ENCODE peak calls at places on chromosomes 2 and 18, in nine cellular contexts. One of them, this sample, is unnamed.

GRCh38 chr2:180184506-180184905 is 177.4 kb upstream of the CWC22 start:
- DNase-seq in WTC11: no peak
- DNase-seq in adrenal gland: no peak
- DNase-seq in iris pigment epithelial cell: peak
- DNase-seq in mammary epithelial cell: peak
- DNase-seq in stimulated activated CD4-positive, alpha-beta T cell treated with anti-CD3 and anti-CD28 coated beads, Interleukin-15, amount 100 ng/mL, for 1 hour: no peak
- DNase-seq in activated naive CD4-positive, alpha-beta T cell: no peak
- DNase-seq in activated naive CD8-positive, alpha-beta T cell treated with anti-CD3 and anti-CD28 coated beads, Interleukin-2, amount 50 U/mL, for 16 hours: no peak
- DNase-seq in fibroblast of the conjunctiva: peak
- DNase-seq in this sample: no peak

GRCh38 chr2:72917138-72917874 is at the start of gene EMX1:
- DNase-seq in mammary epithelial cell: peak
- DNase-seq in adrenal gland: peak
- DNase-seq in iris pigment epithelial cell: no peak
- DNase-seq in WTC11: peak
- DNase-seq in activated naive CD8-positive, alpha-beta T cell treated with anti-CD3 and anti-CD28 coated beads, Interleukin-2, amount 50 U/mL, for 16 hours: no peak
- DNase-seq in fibroblast of the conjunctiva: no peak
- DNase-seq in stimulated activated CD4-positive, alpha-beta T cell treated with anti-CD3 and anti-CD28 coated beads, Interleukin-15, amount 100 ng/mL, for 1 hour: no peak
- DNase-seq in activated naive CD4-positive, alpha-beta T cell: peak
- DNase-seq in this sample: no peak

GRCh38 chr2:215171151-215171550 is 32.7 kb upstream of the ABCA12 start:
- DNase-seq in stimulated activated CD4-positive, alpha-beta T cell treated with anti-CD3 and anti-CD28 coated beads, Interleukin-15, amount 100 ng/mL, for 1 hour: no peak
- DNase-seq in activated naive CD4-positive, alpha-beta T cell: no peak
- DNase-seq in fibroblast of the conjunctiva: no peak
- DNase-seq in activated naive CD8-positive, alpha-beta T cell treated with anti-CD3 and anti-CD28 coated beads, Interleukin-2, amount 50 U/mL, for 16 hours: no peak
- DNase-seq in iris pigment epithelial cell: peak
- DNase-seq in WTC11: no peak
- DNase-seq in adrenal gland: no peak
- DNase-seq in mammary epithelial cell: peak
- DNase-seq in this sample: no peak

GRCh38 chr2:10762651-10763460 is 41.4 kb downstream of the ATP6V1C2 start:
- DNase-seq in activated naive CD4-positive, alpha-beta T cell: no peak
- DNase-seq in adrenal gland: no peak
- DNase-seq in activated naive CD8-positive, alpha-beta T cell treated with anti-CD3 and anti-CD28 coated beads, Interleukin-2, amount 50 U/mL, for 16 hours: no peak
- DNase-seq in iris pigment epithelial cell: peak
- DNase-seq in fibroblast of the conjunctiva: no peak
- DNase-seq in stimulated activated CD4-positive, alpha-beta T cell treated with anti-CD3 and anti-CD28 coated beads, Interleukin-15, amount 100 ng/mL, for 1 hour: no peak
- DNase-seq in mammary epithelial cell: no peak
- DNase-seq in WTC11: no peak
- DNase-seq in this sample: no peak

GRCh38 chr2:197803033-197803444 is 1.4 kb upstream of the PLCL1 start:
- DNase-seq in stimulated activated CD4-positive, alpha-beta T cell treated with anti-CD3 and anti-CD28 coated beads, Interleukin-15, amount 100 ng/mL, for 1 hour: no peak
- DNase-seq in activated naive CD8-positive, alpha-beta T cell treated with anti-CD3 and anti-CD28 coated beads, Interleukin-2, amount 50 U/mL, for 16 hours: no peak
- DNase-seq in WTC11: no peak
- DNase-seq in adrenal gland: peak
- DNase-seq in iris pigment epithelial cell: peak
- DNase-seq in activated naive CD4-positive, alpha-beta T cell: no peak
- DNase-seq in fibroblast of the conjunctiva: peak
- DNase-seq in mammary epithelial cell: peak
- DNase-seq in this sample: no peak

GRCh38 chr2:127705281-127706065 is 4.2 kb downstream of the SFT2D3 start:
- DNase-seq in WTC11: no peak
- DNase-seq in iris pigment epithelial cell: peak
- DNase-seq in mammary epithelial cell: no peak
- DNase-seq in activated naive CD8-positive, alpha-beta T cell treated with anti-CD3 and anti-CD28 coated beads, Interleukin-2, amount 50 U/mL, for 16 hours: no peak
- DNase-seq in fibroblast of the conjunctiva: peak
- DNase-seq in activated naive CD4-positive, alpha-beta T cell: no peak
- DNase-seq in stimulated activated CD4-positive, alpha-beta T cell treated with anti-CD3 and anti-CD28 coated beads, Interleukin-15, amount 100 ng/mL, for 1 hour: no peak
- DNase-seq in adrenal gland: no peak
- DNase-seq in this sample: no peak

GRCh38 chr2:160434254-160434948 is 59.2 kb downstream of the RBMS1 start:
- DNase-seq in adrenal gland: no peak
- DNase-seq in WTC11: no peak
- DNase-seq in mammary epithelial cell: no peak
- DNase-seq in iris pigment epithelial cell: no peak
- DNase-seq in stimulated activated CD4-positive, alpha-beta T cell treated with anti-CD3 and anti-CD28 coated beads, Interleukin-15, amount 100 ng/mL, for 1 hour: no peak
- DNase-seq in fibroblast of the conjunctiva: no peak
- DNase-seq in activated naive CD4-positive, alpha-beta T cell: no peak
- DNase-seq in activated naive CD8-positive, alpha-beta T cell treated with anti-CD3 and anti-CD28 coated beads, Interleukin-2, amount 50 U/mL, for 16 hours: no peak
- DNase-seq in this sample: no peak

GRCh38 chr2:236659758-236660150 is 90.1 kb downstream of the ACKR3 start:
- DNase-seq in WTC11: no peak
- DNase-seq in iris pigment epithelial cell: no peak
- DNase-seq in activated naive CD8-positive, alpha-beta T cell treated with anti-CD3 and anti-CD28 coated beads, Interleukin-2, amount 50 U/mL, for 16 hours: no peak
- DNase-seq in mammary epithelial cell: no peak
- DNase-seq in fibroblast of the conjunctiva: no peak
- DNase-seq in activated naive CD4-positive, alpha-beta T cell: no peak
- DNase-seq in stimulated activated CD4-positive, alpha-beta T cell treated with anti-CD3 and anti-CD28 coated beads, Interleukin-15, amount 100 ng/mL, for 1 hour: no peak
- DNase-seq in adrenal gland: no peak
- DNase-seq in this sample: no peak

GRCh38 chr2:239929504-239929903 is 95.6 kb downstream of the NDUFA10 start:
- DNase-seq in activated naive CD4-positive, alpha-beta T cell: no peak
- DNase-seq in fibroblast of the conjunctiva: no peak
- DNase-seq in mammary epithelial cell: no peak
- DNase-seq in WTC11: peak
- DNase-seq in activated naive CD8-positive, alpha-beta T cell treated with anti-CD3 and anti-CD28 coated beads, Interleukin-2, amount 50 U/mL, for 16 hours: no peak
- DNase-seq in adrenal gland: no peak
- DNase-seq in iris pigment epithelial cell: no peak
- DNase-seq in stimulated activated CD4-positive, alpha-beta T cell treated with anti-CD3 and anti-CD28 coated beads, Interleukin-15, amount 100 ng/mL, for 1 hour: no peak
- DNase-seq in this sample: no peak

GRCh38 chr18:75291460-75291859 is 80.9 kb downstream of the TSHZ1 start:
- DNase-seq in activated naive CD8-positive, alpha-beta T cell treated with anti-CD3 and anti-CD28 coated beads, Interleukin-2, amount 50 U/mL, for 16 hours: no peak
- DNase-seq in mammary epithelial cell: no peak
- DNase-seq in adrenal gland: no peak
- DNase-seq in activated naive CD4-positive, alpha-beta T cell: no peak
- DNase-seq in fibroblast of the conjunctiva: no peak
- DNase-seq in stimulated activated CD4-positive, alpha-beta T cell treated with anti-CD3 and anti-CD28 coated beads, Interleukin-15, amount 100 ng/mL, for 1 hour: no peak
- DNase-seq in iris pigment epithelial cell: no peak
- DNase-seq in WTC11: no peak
- DNase-seq in this sample: no peak

GRCh38 chr2:98029718-98030222 is 34.0 kb upstream of the TMEM131 start:
- DNase-seq in activated naive CD4-positive, alpha-beta T cell: no peak
- DNase-seq in stimulated activated CD4-positive, alpha-beta T cell treated with anti-CD3 and anti-CD28 coated beads, Interleukin-15, amount 100 ng/mL, for 1 hour: no peak
- DNase-seq in mammary epithelial cell: peak
- DNase-seq in activated naive CD8-positive, alpha-beta T cell treated with anti-CD3 and anti-CD28 coated beads, Interleukin-2, amount 50 U/mL, for 16 hours: no peak
- DNase-seq in adrenal gland: no peak
- DNase-seq in iris pigment epithelial cell: peak
- DNase-seq in WTC11: no peak
- DNase-seq in fibroblast of the conjunctiva: no peak
- DNase-seq in this sample: no peak

GRCh38 chr18:76133873-76134272 is 361.2 kb downstream of the ZNF516 start:
- DNase-seq in activated naive CD8-positive, alpha-beta T cell treated with anti-CD3 and anti-CD28 coated beads, Interleukin-2, amount 50 U/mL, for 16 hours: no peak
- DNase-seq in stimulated activated CD4-positive, alpha-beta T cell treated with anti-CD3 and anti-CD28 coated beads, Interleukin-15, amount 100 ng/mL, for 1 hour: no peak
- DNase-seq in adrenal gland: no peak
- DNase-seq in fibroblast of the conjunctiva: no peak
- DNase-seq in WTC11: no peak
- DNase-seq in iris pigment epithelial cell: no peak
- DNase-seq in activated naive CD4-positive, alpha-beta T cell: no peak
- DNase-seq in mammary epithelial cell: no peak
- DNase-seq in this sample: no peak

GRCh38 chr2:20382965-20383800 is 32.5 kb upstream of the PUM2 start:
- DNase-seq in WTC11: no peak
- DNase-seq in activated naive CD4-positive, alpha-beta T cell: no peak
- DNase-seq in iris pigment epithelial cell: peak
- DNase-seq in activated naive CD8-positive, alpha-beta T cell treated with anti-CD3 and anti-CD28 coated beads, Interleukin-2, amount 50 U/mL, for 16 hours: no peak
- DNase-seq in adrenal gland: no peak
- DNase-seq in mammary epithelial cell: peak
- DNase-seq in stimulated activated CD4-positive, alpha-beta T cell treated with anti-CD3 and anti-CD28 coated beads, Interleukin-15, amount 100 ng/mL, for 1 hour: no peak
- DNase-seq in fibroblast of the conjunctiva: no peak
- DNase-seq in this sample: no peak

GRCh38 chr2:159987136-159987535 is 75.3 kb downstream of the PLA2R1 start:
- DNase-seq in iris pigment epithelial cell: no peak
- DNase-seq in stimulated activated CD4-positive, alpha-beta T cell treated with anti-CD3 and anti-CD28 coated beads, Interleukin-15, amount 100 ng/mL, for 1 hour: no peak
- DNase-seq in activated naive CD8-positive, alpha-beta T cell treated with anti-CD3 and anti-CD28 coated beads, Interleukin-2, amount 50 U/mL, for 16 hours: no peak
- DNase-seq in adrenal gland: no peak
- DNase-seq in activated naive CD4-positive, alpha-beta T cell: no peak
- DNase-seq in mammary epithelial cell: no peak
- DNase-seq in WTC11: no peak
- DNase-seq in fibroblast of the conjunctiva: no peak
- DNase-seq in this sample: no peak

GRCh38 chr2:240986787-240987411 is 11.5 kb upstream of the SNED1 start:
- DNase-seq in mammary epithelial cell: no peak
- DNase-seq in fibroblast of the conjunctiva: peak
- DNase-seq in activated naive CD4-positive, alpha-beta T cell: no peak
- DNase-seq in activated naive CD8-positive, alpha-beta T cell treated with anti-CD3 and anti-CD28 coated beads, Interleukin-2, amount 50 U/mL, for 16 hours: no peak
- DNase-seq in iris pigment epithelial cell: no peak
- DNase-seq in WTC11: peak
- DNase-seq in adrenal gland: peak
- DNase-seq in stimulated activated CD4-positive, alpha-beta T cell treated with anti-CD3 and anti-CD28 coated beads, Interleukin-15, amount 100 ng/mL, for 1 hour: no peak
- DNase-seq in this sample: no peak

GRCh38 chr2:123913266-123913810 is 111.7 kb upstream of the CNTNAP5 start:
- DNase-seq in stimulated activated CD4-positive, alpha-beta T cell treated with anti-CD3 and anti-CD28 coated beads, Interleukin-15, amount 100 ng/mL, for 1 hour: no peak
- DNase-seq in fibroblast of the conjunctiva: no peak
- DNase-seq in activated naive CD8-positive, alpha-beta T cell treated with anti-CD3 and anti-CD28 coated beads, Interleukin-2, amount 50 U/mL, for 16 hours: no peak
- DNase-seq in adrenal gland: no peak
- DNase-seq in activated naive CD4-positive, alpha-beta T cell: no peak
- DNase-seq in WTC11: no peak
- DNase-seq in iris pigment epithelial cell: no peak
- DNase-seq in mammary epithelial cell: no peak
- DNase-seq in this sample: no peak

GRCh38 chr2:209253544-209253943 is 170.3 kb upstream of the MAP2 start:
- DNase-seq in mammary epithelial cell: no peak
- DNase-seq in fibroblast of the conjunctiva: no peak
- DNase-seq in iris pigment epithelial cell: no peak
- DNase-seq in adrenal gland: no peak
- DNase-seq in stimulated activated CD4-positive, alpha-beta T cell treated with anti-CD3 and anti-CD28 coated beads, Interleukin-15, amount 100 ng/mL, for 1 hour: no peak
- DNase-seq in activated naive CD8-positive, alpha-beta T cell treated with anti-CD3 and anti-CD28 coated beads, Interleukin-2, amount 50 U/mL, for 16 hours: no peak
- DNase-seq in WTC11: no peak
- DNase-seq in activated naive CD4-positive, alpha-beta T cell: no peak
- DNase-seq in this sample: no peak

GRCh38 chr2:85681354-85681728 is 12.8 kb upstream of the GNLY start:
- DNase-seq in stimulated activated CD4-positive, alpha-beta T cell treated with anti-CD3 and anti-CD28 coated beads, Interleukin-15, amount 100 ng/mL, for 1 hour: no peak
- DNase-seq in mammary epithelial cell: peak
- DNase-seq in adrenal gland: no peak
- DNase-seq in fibroblast of the conjunctiva: no peak
- DNase-seq in activated naive CD4-positive, alpha-beta T cell: no peak
- DNase-seq in iris pigment epithelial cell: no peak
- DNase-seq in activated naive CD8-positive, alpha-beta T cell treated with anti-CD3 and anti-CD28 coated beads, Interleukin-2, amount 50 U/mL, for 16 hours: no peak
- DNase-seq in WTC11: no peak
- DNase-seq in this sample: no peak

GRCh38 chr2:217711236-217711635 is 291.6 kb downstream of the TNS1 start:
- DNase-seq in fibroblast of the conjunctiva: no peak
- DNase-seq in iris pigment epithelial cell: peak
- DNase-seq in activated naive CD4-positive, alpha-beta T cell: no peak
- DNase-seq in WTC11: no peak
- DNase-seq in adrenal gland: no peak
- DNase-seq in activated naive CD8-positive, alpha-beta T cell treated with anti-CD3 and anti-CD28 coated beads, Interleukin-2, amount 50 U/mL, for 16 hours: no peak
- DNase-seq in stimulated activated CD4-positive, alpha-beta T cell treated with anti-CD3 and anti-CD28 coated beads, Interleukin-15, amount 100 ng/mL, for 1 hour: no peak
- DNase-seq in mammary epithelial cell: no peak
- DNase-seq in this sample: no peak

GRCh38 chr2:207676827-207677354 is 34.5 kb upstream of the CCNYL1 start:
- DNase-seq in fibroblast of the conjunctiva: peak
- DNase-seq in activated naive CD4-positive, alpha-beta T cell: no peak
- DNase-seq in activated naive CD8-positive, alpha-beta T cell treated with anti-CD3 and anti-CD28 coated beads, Interleukin-2, amount 50 U/mL, for 16 hours: no peak
- DNase-seq in mammary epithelial cell: peak
- DNase-seq in adrenal gland: peak
- DNase-seq in iris pigment epithelial cell: peak
- DNase-seq in stimulated activated CD4-positive, alpha-beta T cell treated with anti-CD3 and anti-CD28 coated beads, Interleukin-15, amount 100 ng/mL, for 1 hour: no peak
- DNase-seq in WTC11: no peak
- DNase-seq in this sample: no peak

GRCh38 chr2:47654790-47655562 is 128.0 kb upstream of the MSH6 start:
- DNase-seq in mammary epithelial cell: peak
- DNase-seq in WTC11: no peak
- DNase-seq in iris pigment epithelial cell: no peak
- DNase-seq in activated naive CD8-positive, alpha-beta T cell treated with anti-CD3 and anti-CD28 coated beads, Interleukin-2, amount 50 U/mL, for 16 hours: no peak
- DNase-seq in fibroblast of the conjunctiva: no peak
- DNase-seq in activated naive CD4-positive, alpha-beta T cell: no peak
- DNase-seq in adrenal gland: no peak
- DNase-seq in stimulated activated CD4-positive, alpha-beta T cell treated with anti-CD3 and anti-CD28 coated beads, Interleukin-15, amount 100 ng/mL, for 1 hour: no peak
- DNase-seq in this sample: no peak

This sample was measured in central memory CD8-positive, alpha-beta T cell.